ENCODE peak calls at places on chromosome 15, in four cellular contexts. N, T, F and O are unnamed samples.

GRCh38 chr15:90638963-90639362 is 78.2 kb upstream of the BLM start:
- DNase-seq in F (no peak), N (no peak), T (no peak), O (no peak)

GRCh38 chr15:48112242-48112641 is 8.5 kb upstream of the SLC24A5 start:
- DNase-seq in F (no peak), T (no peak), N (no peak), O (no peak)

GRCh38 chr15:27601239-27601942 is 497.7 kb downstream of the OCA2 start:
- DNase-seq in N (no peak), T (no peak), F (no peak), O (no peak)

GRCh38 chr15:39495871-39496459 is 84.9 kb upstream of the THBS1 start:
- DNase-seq in N (no peak), F (no peak), T (no peak), O (no peak)

GRCh38 chr15:43125095-43125661 is 8.2 kb upstream of the TMEM62 start:
- DNase-seq in N (no peak), F (no peak), T (no peak), O (no peak)

GRCh38 chr15:57586661-57587404 is 4.9 kb upstream of the MYZAP start:
- DNase-seq in T (no peak), N (no peak), F (no peak), O (peak; percentile 28)

GRCh38 chr15:96583671-96584070 is 253.2 kb downstream of the NR2F2 start:
- DNase-seq in T (no peak), N (no peak), F (no peak), O (no peak)

GRCh38 chr15:47673343-47673761 is 44.0 kb upstream of the SEMA6D start:
- DNase-seq in T (no peak), N (no peak), F (no peak), O (no peak)

GRCh38 chr15:33114484-33114767 is 80.1 kb downstream of the FMN1 start:
- DNase-seq in F (no peak), N (no peak), T (no peak), O (no peak)

GRCh38 chr15:101697488-101697887 is 26.8 kb downstream of the TARS3 start:
- DNase-seq in N (no peak), F (no peak), T (no peak), O (no peak)

GRCh38 chr15:70437089-70437488 is 326.3 kb downstream of the UACA start:
- DNase-seq in T (no peak), N (no peak), F (no peak), O (no peak)

GRCh38 chr15:76223521-76223920 is 87.7 kb downstream of the ETFA start:
- DNase-seq in F (no peak), N (no peak), T (no peak), O (peak; percentile 47)

GRCh38 chr15:63015618-63016017 is 26.9 kb upstream of the TPM1 start:
- DNase-seq in F (peak; percentile 43), T (peak; percentile 53), N (no peak), O (no peak)

GRCh38 chr15:39419651-39420050 is 161.2 kb upstream of the THBS1 start:
- DNase-seq in T (no peak), N (no peak), F (no peak), O (no peak)

GRCh38 chr15:43776101-43776717 is 557 bp downstream of the ELL3 start:
- DNase-seq in T (no peak), N (peak; percentile 97), F (peak; percentile 18), O (peak; percentile 88)

GRCh38 chr15:44193651-44194396 is 1.2 kb downstream of the FRMD5 start:
- DNase-seq in N (no peak), F (no peak), T (no peak), O (no peak)

GRCh38 chr15:55703873-55704285 is 39.1 kb downstream of the PRTG start:
- DNase-seq in T (no peak), F (no peak), N (no peak), O (peak; percentile 8)

GRCh38 chr15:89783111-89783860 is 7.2 kb downstream of the MESP2 start:
- DNase-seq in N (no peak), F (no peak), T (no peak), O (no peak)

GRCh38 chr15:47812436-47813109 is 95.3 kb downstream of the SEMA6D start:
- DNase-seq in T (peak; percentile 20), F (no peak), N (no peak), O (peak; percentile 37)

GRCh38 chr15:74906193-74906449 is 530 bp downstream of the FAM219B start:
- DNase-seq in T (no peak), N (no peak), F (no peak), O (no peak)

GRCh38 chr15:59642351-59642750 is 15.0 kb downstream of the GTF2A2 start:
- DNase-seq in T (no peak), N (no peak), F (no peak), O (no peak)

GRCh38 chr15:50135123-50135541 is 16.1 kb upstream of the ATP8B4 start:
- DNase-seq in F (no peak), N (no peak), T (no peak), O (no peak)

GRCh38 chr15:98668566-98669308 is 20.4 kb downstream of the IGF1R start:
- DNase-seq in N (no peak), F (no peak), T (no peak), O (no peak)

GRCh38 chr15:57540736-57541135 is 51.0 kb upstream of the MYZAP start:
- DNase-seq in F (no peak), T (no peak), N (no peak), O (peak; percentile 43)

GRCh38 chr15:42081463-42081830 is 12.9 kb downstream of the PLA2G4D start:
- DNase-seq in T (no peak), F (no peak), N (no peak), O (no peak)

GRCh38 chr15:68801572-68802148 is 19.0 kb downstream of the ANP32A start:
- DNase-seq in T (no peak), F (no peak), N (no peak), O (no peak)

GRCh38 chr15:99962006-99962561 is 228.8 kb upstream of the LYSMD4 start:
- DNase-seq in N (no peak), F (no peak), T (no peak), O (no peak)

GRCh38 chr15:56739964-56740640 is 6.8 kb upstream of the ZNF280D start:
- DNase-seq in F (no peak), N (no peak), T (no peak), O (no peak)

GRCh38 chr15:34582461-34583357 is 742 bp downstream of the GOLGA8B start:
- DNase-seq in T (no peak), F (peak; percentile 22), N (peak; percentile 41), O (peak; percentile 65)

GRCh38 chr15:73368301-73369072 is at the start of gene HCN4:
- DNase-seq in N (no peak), T (no peak), F (no peak), O (no peak)

GRCh38 chr15:66648588-66648987 is 53.4 kb upstream of the SMAD6 start:
- DNase-seq in F (no peak), T (no peak), N (no peak), O (no peak)
- TF ChIP-seq CTCF in F (no peak), T (no peak), N (no peak), O (no peak)

GRCh38 chr15:67013696-67014095 is 51.7 kb upstream of the SMAD3 start:
- DNase-seq in N (no peak), F (peak; percentile 43), T (no peak), O (no peak)
- TF ChIP-seq CTCF in N (no peak), F (no peak), T (no peak), O (no peak)

DNA sequence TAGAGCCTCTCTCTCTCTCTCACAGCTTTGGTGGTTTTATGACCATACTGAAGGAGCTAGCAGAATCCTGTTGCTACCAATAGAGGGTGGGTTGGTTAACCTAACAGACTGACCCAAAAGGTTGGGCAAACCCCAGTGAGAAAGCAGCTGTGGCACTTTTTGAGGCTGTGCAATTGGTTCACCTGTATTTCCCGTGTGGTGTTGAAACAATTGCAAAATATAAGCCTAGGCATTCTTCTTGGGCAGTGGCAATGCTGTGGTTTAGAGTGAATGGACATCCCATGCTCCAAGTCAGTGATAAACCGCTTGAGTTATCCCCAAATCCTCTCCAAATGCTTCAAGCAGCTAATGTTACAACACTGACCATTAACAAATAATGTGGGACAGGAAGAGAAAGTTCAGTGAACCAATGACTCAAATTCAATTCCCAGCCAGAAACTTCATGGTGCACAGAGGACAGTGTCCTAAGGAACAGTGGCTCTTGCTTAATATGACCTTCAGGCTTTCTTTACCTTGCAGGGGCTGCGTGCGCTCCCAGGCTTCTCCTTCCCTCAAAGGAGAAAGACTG is 261.9 kb upstream of the ICE2 start:
- DNase-seq in F (no peak), N (no peak), T (no peak), O (no peak)
- TF ChIP-seq CTCF in F (no peak), N (no peak), T (no peak), O (no peak)

DNA sequence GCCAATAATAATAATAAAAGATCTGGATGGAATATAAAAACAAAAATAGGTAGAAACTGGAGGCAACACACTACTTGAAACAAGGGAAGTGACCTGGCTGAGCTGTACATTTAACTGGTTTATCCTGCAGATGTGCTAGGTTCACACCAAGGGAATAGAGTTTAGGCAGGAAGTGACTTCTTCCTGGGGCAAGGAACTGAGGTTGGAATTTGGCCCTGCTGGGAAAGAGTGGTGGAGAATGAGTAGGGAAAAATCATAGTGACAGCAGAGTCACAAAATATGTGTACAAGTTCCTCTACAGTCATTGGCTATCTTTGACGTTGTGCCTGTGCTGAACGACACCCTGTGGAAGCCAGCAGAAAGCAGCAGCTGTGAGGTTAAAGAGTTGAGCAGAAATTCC is 44.1 kb downstream of the ARHGAP11B start:
- DNase-seq in F (no peak), N (no peak), T (no peak), O (no peak)
- TF ChIP-seq CTCF in F (no peak), N (no peak), T (no peak), O (no peak)

GRCh38 chr15:92231461-92231860 is 162.2 kb upstream of the ST8SIA2 start:
- DNase-seq in T (no peak), N (no peak), F (no peak), O (no peak)

GRCh38 chr15:92224843-92225242 is 168.8 kb upstream of the ST8SIA2 start:
- DNase-seq in T (no peak), N (no peak), F (no peak), O (no peak)

GRCh38 chr15:92228830-92229229 is 164.9 kb upstream of the ST8SIA2 start:
- DNase-seq in F (no peak), T (no peak), N (no peak), O (no peak)

DNA sequence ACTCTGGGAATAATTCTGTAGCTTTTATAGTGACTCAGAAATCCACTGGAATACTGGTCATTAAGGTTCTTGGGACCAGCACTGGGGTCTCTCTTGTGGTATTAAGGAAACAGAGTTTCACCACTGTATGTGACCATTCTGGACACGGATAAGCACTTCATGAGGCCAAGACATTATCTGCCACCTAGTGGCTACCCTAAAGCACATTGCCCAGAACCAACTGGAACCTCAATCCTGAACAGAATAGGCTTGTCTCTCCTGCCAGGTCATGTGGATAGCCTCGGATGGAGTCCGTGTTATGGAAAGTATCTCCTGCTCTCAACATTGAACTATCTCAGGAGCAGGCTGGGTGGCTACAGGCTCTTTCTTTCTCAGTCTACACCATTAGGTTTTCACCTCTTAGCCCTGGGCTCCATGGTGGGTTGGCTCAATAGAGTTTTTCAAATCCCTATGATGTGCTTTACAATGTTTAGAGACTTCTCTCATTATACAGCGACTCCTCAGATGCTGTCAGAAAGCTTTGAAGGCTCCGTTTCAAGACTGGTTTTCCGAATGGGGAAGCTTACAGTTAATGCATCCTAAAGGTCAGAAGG is 167.6 kb upstream of the ST8SIA2 start:
- DNase-seq in F (no peak), N (no peak), T (no peak), O (no peak)
- TF ChIP-seq CTCF in F (peak; percentile 41), N (no peak), T (peak; percentile 50), O (peak; percentile 70)

GRCh38 chr15:64690578-64691296 is 84.7 kb downstream of the RBPMS2 start:
- DNase-seq in F (no peak), T (no peak), N (no peak), O (no peak)
- TF ChIP-seq CTCF in F (peak; percentile 17), T (peak; percentile 30), N (peak; percentile 11), O (no peak)